ENCODE peak calls at places on chromosomes 12 and 14, in eight cellular contexts. A is NCI-H526 treated with DMSO at 0.1 percent for 48 hours; L is CD4-positive, CD25-positive, alpha-beta regulatory T cell; V is T-helper 2 cell; Y is AML-193; D is activated CD8-positive, alpha-beta memory T cell treated with anti-CD3 and anti-CD28 coated beads for 48 hours; U is cerebellum; K is NCI-H345. J is an unnamed sample.

GRCh38 chr12:128813883-128814282 is 9.9 kb downstream of the SLC15A4 start:
- DNase-seq in A (no peak), L (no peak), V (no peak), Y (no peak), D (no peak), U (no peak), K (no peak), J (no peak)

GRCh38 chr14:103008768-103009342 is 48.5 kb downstream of the CDC42BPB start:
- DNase-seq in A (no peak), L (no peak), V (no peak), Y (no peak), D (no peak), U (peak), K (no peak), J (no peak)

GRCh38 chr12:7605900-7606465 is 59.7 kb downstream of the APOBEC1 start:
- DNase-seq in A (no peak), L (no peak), V (no peak), Y (no peak), D (no peak), U (no peak), K (no peak), J (no peak)

GRCh38 chr12:48216785-48217184 is 13.7 kb upstream of the OR10AD1 start:
- DNase-seq in A (no peak), L (no peak), V (no peak), Y (peak), D (no peak), U (no peak), K (no peak), J (no peak)

GRCh38 chr12:14885718-14886201 is at the start of gene MGP:
- DNase-seq in A (no peak), L (no peak), V (no peak), Y (no peak), D (no peak), U (no peak), K (no peak), J (no peak)

GRCh38 chr12:111597731-111598636 is 1.1 kb downstream of the ATXN2 start:
- DNase-seq in A (peak), L (peak), V (peak), Y (no peak), D (no peak), U (peak), K (peak), J (no peak)

GRCh38 chr14:98924046-98924445 is 348.0 kb downstream of the BCL11B start:
- DNase-seq in A (no peak), L (no peak), V (no peak), Y (no peak), D (no peak), U (no peak), K (no peak), J (no peak)

GRCh38 chr12:59431266-59431665 is 164.6 kb upstream of the SLC16A7 start:
- DNase-seq in A (peak), L (no peak), V (no peak), Y (peak), D (no peak), U (no peak), K (no peak), J (no peak)

GRCh38 chr12:72485017-72485701 is 213.0 kb downstream of the TRHDE start:
- DNase-seq in A (no peak), L (no peak), V (no peak), Y (no peak), D (no peak), U (no peak), K (no peak), J (no peak)

GRCh38 chr12:116155383-116155782 is 122.1 kb downstream of the MED13L start:
- DNase-seq in A (no peak), L (no peak), V (no peak), Y (no peak), D (no peak), U (no peak), K (no peak), J (no peak)

GRCh38 chr12:85740190-85740589 is 96.0 kb downstream of the RASSF9 start:
- DNase-seq in A (no peak), L (no peak), V (no peak), Y (no peak), D (no peak), U (no peak), K (no peak), J (no peak)

GRCh38 chr14:58752782-58753181 is 115.0 kb downstream of the DACT1 start:
- DNase-seq in A (no peak), L (no peak), V (no peak), Y (peak), D (no peak), U (peak), K (peak), J (no peak)

GRCh38 chr12:92537235-92537960 is 165.4 kb upstream of the PLEKHG7 start:
- DNase-seq in A (no peak), L (no peak), V (no peak), Y (no peak), D (no peak), U (no peak), K (no peak), J (no peak)

GRCh38 chr12:60872850-60873713 is 1277.3 kb downstream of the SLC16A7 start:
- DNase-seq in A (no peak), L (no peak), V (no peak), Y (no peak), D (no peak), U (no peak), K (no peak), J (no peak)

GRCh38 chr12:124474709-124475108 is 92.7 kb downstream of the NCOR2 start:
- DNase-seq in A (no peak), L (no peak), V (no peak), Y (no peak), D (no peak), U (no peak), K (no peak), J (no peak)

GRCh38 chr12:106248849-106249371 is 1.1 kb upstream of the CKAP4 start:
- DNase-seq in A (no peak), L (peak), V (no peak), Y (peak), D (no peak), U (no peak), K (no peak), J (no peak)

GRCh38 chr14:75417674-75418073 is 10.1 kb upstream of the JDP2 start:
- DNase-seq in A (no peak), L (no peak), V (no peak), Y (peak), D (no peak), U (no peak), K (no peak), J (no peak)

GRCh38 chr14:23146980-23147379 is 27.9 kb upstream of the CEBPE start:
- DNase-seq in A (no peak), L (no peak), V (no peak), Y (no peak), D (no peak), U (no peak), K (no peak), J (no peak)

GRCh38 chr12:100295764-100296555 is 29.0 kb downstream of the SCYL2 start:
- DNase-seq in A (no peak), L (no peak), V (no peak), Y (no peak), D (no peak), U (peak), K (no peak), J (no peak)

GRCh38 chr14:22699801-22700564 is 55.8 kb upstream of the OR6J1 start:
- DNase-seq in A (no peak), L (no peak), V (no peak), Y (no peak), D (no peak), U (no peak), K (no peak), J (no peak)

GRCh38 chr14:102570334-102570995 is 22.0 kb upstream of the RCOR1 start:
- DNase-seq in A (no peak), L (no peak), V (no peak), Y (no peak), D (no peak), U (no peak), K (no peak), J (no peak)

GRCh38 chr12:100857418-100857817 is 62.8 kb downstream of the ANO4 start:
- DNase-seq in A (no peak), L (no peak), V (no peak), Y (no peak), D (no peak), U (no peak), K (peak), J (no peak)

GRCh38 chr12:19574606-19575005 is 135.3 kb downstream of the AEBP2 start:
- DNase-seq in A (no peak), L (no peak), V (no peak), Y (no peak), D (no peak), U (no peak), K (no peak), J (no peak)